ENCODE peak calls at places on chromosomes 7 and 10, in nine cellular contexts. F is brain microvascular endothelial cell, Q is BJ, M is transverse colon, U is HFFc6, Y is lower leg skin, T is astrocyte, V is GM20000, O is GM13977. B is an unnamed sample.

GRCh38 chr10:83692196-83692595 is 447.1 kb upstream of the GHITM start:
- DNase-seq in F (no peak), Q (peak; percentile 31), M (no peak), U (no peak), Y (no peak), T (peak; percentile 30), V (no peak), O (no peak), B (no peak)

GRCh38 chr7:130896051-130896881 is 162.3 kb upstream of the KLF14 start:
- DNase-seq in F (no peak), Q (no peak), M (no peak), U (peak; percentile 0), Y (no peak), T (no peak), V (no peak), O (no peak), B (no peak)

GRCh38 chr7:70193514-70193913 is 595.2 kb downstream of the AUTS2 start:
- DNase-seq in F (no peak), Q (no peak), M (peak; percentile 11), U (no peak), Y (no peak), T (peak; percentile 23), V (peak; percentile 19), O (peak; percentile 24), B (no peak)

GRCh38 chr7:32474008-32474407 is 16.2 kb downstream of the LSM5 start:
- DNase-seq in F (no peak), Q (no peak), M (no peak), U (no peak), Y (no peak), T (no peak), V (no peak), O (no peak), B (no peak)

GRCh38 chr10:86286591-86287421 is 79.8 kb downstream of the GRID1 start:
- DNase-seq in F (no peak), Q (no peak), M (no peak), U (no peak), Y (no peak), T (no peak), V (no peak), O (no peak), B (no peak)

GRCh38 chr10:11667756-11668155 is 56.3 kb upstream of the USP6NL start:
- DNase-seq in F (no peak), Q (no peak), M (no peak), U (no peak), Y (no peak), T (no peak), V (no peak), O (no peak), B (no peak)

GRCh38 chr10:36023939-36024338 is 381.8 kb upstream of the FZD8 start:
- DNase-seq in F (peak; percentile 88), Q (peak; percentile 41), M (no peak), U (peak; percentile 71), Y (peak; percentile 39), T (peak; percentile 45), V (no peak), O (no peak), B (no peak)

GRCh38 chr10:74177140-74177677 is 26.2 kb downstream of the ADK start:
- DNase-seq in F (peak; percentile 22), Q (no peak), M (peak; percentile 45), U (peak; percentile 34), Y (peak; percentile 51), T (no peak), V (peak; percentile 48), O (peak; percentile 40), B (no peak)

GRCh38 chr7:102830206-102830605 is 81.4 kb downstream of the FAM185A start:
- DNase-seq in F (no peak), Q (peak; percentile 38), M (no peak), U (no peak), Y (no peak), T (no peak), V (no peak), O (no peak), B (no peak)

GRCh38 chr7:4073052-4073451 is 609.0 kb upstream of the FOXK1 start:
- DNase-seq in F (no peak), Q (no peak), M (no peak), U (no peak), Y (no peak), T (no peak), V (no peak), O (no peak), B (no peak)

GRCh38 chr7:82961240-82961639 is 201.4 kb downstream of the PCLO start:
- DNase-seq in F (no peak), Q (no peak), M (no peak), U (no peak), Y (no peak), T (no peak), V (no peak), O (no peak), B (no peak)

DNA sequence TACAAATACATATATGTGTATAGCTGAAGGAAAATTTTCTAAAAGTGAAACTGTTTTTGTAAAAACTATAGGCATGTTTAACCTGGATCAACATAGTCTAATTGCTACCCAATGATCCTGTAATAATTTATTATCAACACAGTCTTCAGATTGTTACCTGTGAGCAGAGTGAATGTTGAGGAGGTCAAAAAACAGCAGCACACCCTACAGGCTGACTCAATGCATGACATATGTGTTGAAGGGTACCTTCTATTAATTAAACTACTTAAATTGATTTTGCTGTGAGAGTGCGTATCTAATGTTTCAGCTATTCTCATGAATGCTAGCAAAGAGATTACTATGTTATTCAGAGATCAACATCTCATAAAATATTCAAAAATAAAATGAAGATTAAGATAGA is 411.4 kb downstream of the TNS3 start:
- DNase-seq in F (peak; percentile 5), Q (no peak), M (no peak), U (no peak), Y (no peak), T (no peak), V (no peak), O (no peak), B (no peak)
- TF ChIP-seq CTCF in F (peak; percentile 53), Q (peak; percentile 50), M (no peak), U (peak; percentile 76), Y (no peak), T (peak; percentile 26), V (no peak), O (peak; percentile 35), B (no peak)

DNA sequence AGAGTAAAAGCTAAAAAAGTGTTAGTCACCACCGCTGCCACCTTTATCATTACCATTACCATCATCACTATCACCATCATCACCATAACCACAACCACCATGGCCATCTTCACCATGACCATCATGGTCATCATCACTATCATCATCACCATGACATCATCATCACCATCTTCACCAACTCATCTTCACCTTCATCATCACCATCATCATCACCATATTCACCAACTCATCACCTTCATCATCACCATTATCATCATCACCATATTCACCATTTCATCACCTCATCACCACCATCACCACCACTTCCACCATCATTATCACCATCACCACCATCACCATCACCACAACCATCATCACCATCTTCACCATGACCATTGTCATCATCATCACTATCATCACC is 46.5 kb upstream of the PDGFA start:
- DNase-seq in F (no peak), Q (no peak), M (no peak), U (no peak), Y (no peak), T (no peak), V (no peak), O (no peak), B (no peak)
- TF ChIP-seq CTCF in F (no peak), Q (no peak), M (no peak), U (no peak), Y (no peak), T (no peak), V (no peak), O (no peak), B (no peak)

DNA sequence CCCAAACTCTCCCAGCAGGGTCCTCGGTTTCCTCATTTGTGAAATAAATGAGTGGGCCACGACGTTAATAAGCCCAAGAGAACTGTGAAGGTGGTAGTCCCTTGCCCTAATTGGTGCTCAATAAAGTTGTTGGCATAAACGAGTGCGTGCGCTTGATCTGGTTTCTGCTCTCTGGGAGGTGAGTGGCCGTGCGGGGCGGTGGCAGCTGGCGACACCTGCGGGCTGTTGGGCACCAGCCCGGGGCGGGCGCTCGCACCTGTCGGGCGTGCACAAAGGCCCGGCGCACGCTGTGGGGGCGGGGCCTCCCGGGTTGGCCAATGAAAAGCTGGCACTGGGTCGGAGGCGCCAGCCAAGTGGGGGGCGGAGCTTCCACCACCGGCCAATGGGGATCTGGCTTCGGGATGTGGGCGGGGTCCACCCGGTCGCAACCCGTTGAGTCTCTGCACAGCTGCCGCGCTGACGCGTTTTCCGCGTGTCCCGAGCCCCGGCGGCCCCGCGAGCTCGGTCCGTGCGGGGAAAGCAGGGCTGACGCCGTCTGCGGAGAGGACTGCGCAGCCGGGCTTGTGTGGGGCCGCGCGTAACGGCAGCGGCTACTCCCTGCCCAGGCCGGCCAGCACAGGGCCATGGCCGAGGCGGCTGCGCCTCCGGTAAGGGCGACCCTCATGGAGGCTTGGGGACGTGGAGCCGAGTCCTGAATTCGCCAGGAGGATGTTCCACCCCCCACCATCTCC is 23.0 kb downstream of the ZNF783 start:
- DNase-seq in F (peak; percentile 88), Q (peak; percentile 26), M (peak; percentile 99), U (peak; percentile 51), Y (peak; percentile 90), T (peak; percentile 69), V (peak; percentile 99), O (peak; percentile 99), B (peak; percentile 84)
- TF ChIP-seq CTCF in F (no peak), Q (no peak), M (no peak), U (no peak), Y (no peak), T (no peak), V (no peak), O (peak; percentile 25), B (no peak)

GRCh38 chr10:77062381-77062780 is 575.2 kb downstream of the KCNMA1 start:
- DNase-seq in F (no peak), Q (no peak), M (no peak), U (no peak), Y (no peak), T (no peak), V (no peak), O (no peak), B (no peak)
- TF ChIP-seq CTCF in F (no peak), Q (no peak), M (no peak), U (no peak), Y (no peak), T (no peak), V (no peak), O (no peak), B (no peak)

DNA sequence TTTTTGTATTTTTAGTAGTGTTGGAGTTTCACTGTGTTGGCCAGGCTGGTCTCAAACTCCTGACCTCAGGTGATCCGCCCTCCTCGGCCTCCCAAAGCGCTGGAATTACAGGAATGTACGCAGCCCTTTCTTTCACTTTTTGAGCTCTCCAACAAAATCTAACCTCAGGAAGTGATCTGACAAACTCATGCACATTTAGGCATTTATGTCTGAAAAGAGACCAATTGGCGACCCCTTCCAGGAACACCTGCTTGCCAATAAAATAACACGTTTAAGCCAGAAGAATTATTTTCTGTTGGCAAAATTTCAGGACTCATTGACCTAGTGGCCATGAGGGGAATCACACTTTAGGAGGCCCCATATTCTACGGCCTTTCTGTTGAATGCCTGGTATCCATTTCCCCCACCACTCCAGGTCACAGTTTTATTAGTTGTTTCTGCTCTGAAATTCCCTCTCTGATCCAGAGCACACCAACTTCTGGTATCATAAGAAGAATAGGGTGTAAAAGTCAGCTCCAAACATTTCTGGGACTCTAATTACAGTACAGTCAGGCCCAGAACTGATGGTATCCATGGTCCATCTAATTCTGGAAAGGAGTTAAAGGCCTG is 65.8 kb upstream of the FRMD4A start:
- DNase-seq in F (peak; percentile 62), Q (no peak), M (no peak), U (peak; percentile 52), Y (no peak), T (peak; percentile 84), V (no peak), O (no peak), B (no peak)
- TF ChIP-seq CTCF in F (peak; percentile 69), Q (peak; percentile 67), M (no peak), U (peak; percentile 85), Y (no peak), T (peak; percentile 75), V (no peak), O (peak; percentile 21), B (no peak)

B was measured in omental fat pad.